ENCODE peak calls at places on chromosomes 6 and 20, in nine cellular contexts. C is LHCN-M2; G is fibroblast of the conjunctiva; M is astrocyte of the spinal cord; K is cardiac muscle cell; L is T-helper 2 cell treated with Interferon-gamma antibody and Interleukin-4, amounts not matched to agents 5 μg/mL and 100 μg/mL, for 36 hours; W is aorta; B is foreskin keratinocyte; H is omental fat pad. Z is an unnamed sample.

GRCh38 chr6:166393535-166393823 is 10.7 kb upstream of the MPC1 start:
- DNase-seq in W (no peak), M (no peak), H (no peak), C (no peak), L (no peak), K (no peak), B (no peak), G (no peak), Z (no peak)

GRCh38 chr6:131831392-131831791 is 23.6 kb downstream of the ENPP1 start:
- DNase-seq in L (no peak), W (no peak), H (no peak), K (no peak), G (no peak), C (peak; percentile 79), M (peak; percentile 65), B (peak; percentile 29), Z (peak; percentile 68)

GRCh38 chr6:21928715-21929298 is 335.3 kb downstream of the SOX4 start:
- DNase-seq in C (no peak), H (no peak), L (no peak), G (no peak), K (no peak), B (no peak), W (no peak), M (no peak), Z (no peak)

GRCh38 chr6:155402656-155403304 is 52.9 kb downstream of the NOX3 start:
- DNase-seq in M (no peak), K (no peak), C (no peak), B (no peak), L (no peak), H (no peak), G (no peak), W (no peak), Z (no peak)

GRCh38 chr20:51918561-51918960 is 116.2 kb upstream of the SALL4 start:
- DNase-seq in L (no peak), G (no peak), H (no peak), B (no peak), C (no peak), K (no peak), W (no peak), M (no peak), Z (no peak)

GRCh38 chr6:114194362-114195343 is 148.2 kb downstream of the HS3ST5 start:
- DNase-seq in B (no peak), G (no peak), L (no peak), W (no peak), H (no peak), K (peak; percentile 20), M (peak; percentile 47), C (peak; percentile 25), Z (no peak)

GRCh38 chr20:1392693-1393506 is at the start of gene FKBP1A:
- DNase-seq in H (no peak), W (peak; percentile 97), C (peak; percentile 88), B (peak; percentile 71), G (peak; percentile 72), L (peak; percentile 88), M (peak; percentile 93), K (peak; percentile 93), Z (peak; percentile 51)

GRCh38 chr20:40578961-40579360 is 110.1 kb downstream of the MAFB start:
- DNase-seq in B (no peak), M (no peak), G (no peak), C (no peak), K (no peak), H (no peak), L (no peak), W (no peak), Z (no peak)

GRCh38 chr20:23024701-23025100 is 10.4 kb upstream of the SSTR4 start:
- DNase-seq in M (no peak), W (no peak), H (no peak), K (peak; percentile 53), L (no peak), C (no peak), G (no peak), B (no peak), Z (no peak)

GRCh38 chr6:144488590-144488989 is 203.5 kb downstream of the UTRN start:
- DNase-seq in G (no peak), L (no peak), W (no peak), H (no peak), M (no peak), B (no peak), K (no peak), C (no peak), Z (no peak)

GRCh38 chr6:22091424-22091948 is 205.3 kb downstream of the PRL start:
- DNase-seq in B (no peak), H (no peak), K (no peak), L (peak; percentile 14), M (no peak), C (no peak), W (no peak), G (no peak), Z (no peak)

GRCh38 chr20:3314391-3314790 is 75.4 kb upstream of the SLC4A11 start:
- DNase-seq in W (no peak), H (no peak), B (no peak), M (no peak), C (no peak), G (no peak), L (no peak), K (no peak), Z (no peak)

GRCh38 chr6:15504581-15505350 is 158.1 kb downstream of the DTNBP1 start:
- DNase-seq in H (peak; percentile 22), G (peak; percentile 87), M (peak; percentile 99), W (peak; percentile 80), B (peak; percentile 72), L (no peak), C (peak; percentile 96), K (no peak), Z (peak; percentile 99)

GRCh38 chr20:39041067-39041466 is 78.9 kb downstream of the DHX35 start:
- DNase-seq in M (no peak), L (no peak), B (no peak), W (no peak), K (no peak), C (no peak), G (no peak), H (no peak), Z (no peak)

GRCh38 chr6:3336859-3337515 is 78.2 kb downstream of the PSMG4 start:
- DNase-seq in W (no peak), L (no peak), K (no peak), B (no peak), G (no peak), H (no peak), C (no peak), M (no peak), Z (no peak)

GRCh38 chr6:15966000-15966399 is 162.9 kb upstream of the MYLIP start:
- DNase-seq in L (no peak), W (no peak), M (no peak), B (no peak), K (no peak), G (no peak), H (no peak), C (no peak), Z (no peak)

GRCh38 chr6:163579111-163579879 is 164.8 kb downstream of the QKI start:
- DNase-seq in G (no peak), H (no peak), K (peak; percentile 58), W (no peak), C (no peak), B (no peak), L (no peak), M (no peak), Z (no peak)

GRCh38 chr20:2626853-2627541 is 25.4 kb upstream of the NOP56 start:
- DNase-seq in B (peak; percentile 92), L (no peak), M (peak; percentile 75), K (no peak), G (peak; percentile 23), C (peak; percentile 79), H (no peak), W (no peak), Z (no peak)

GRCh38 chr20:20237093-20237959 is 130.6 kb upstream of the INSM1 start:
- DNase-seq in W (no peak), G (no peak), H (no peak), L (no peak), C (peak; percentile 36), M (no peak), B (no peak), K (peak; percentile 75), Z (no peak)

GRCh38 chr6:99334526-99335127 is 14.8 kb downstream of the FAXC start:
- DNase-seq in H (no peak), B (no peak), M (peak; percentile 59), W (no peak), C (peak; percentile 61), G (peak; percentile 34), K (peak; percentile 57), L (no peak), Z (no peak)